ENCODE peak calls at places on chromosomes 3 and 15, in five cellular contexts. J is stimulated activated naive CD8-positive, alpha-beta T cell treated with anti-CD3 and anti-CD28 coated beads, Interleukin-15, amount 100 ng/mL, for 72 hours; P is fibroblast of the aortic adventitia; G is psoas muscle; U is NCI-H1092. O is an unnamed sample.

GRCh38 chr3:77328631-77329030 is 288.7 kb downstream of the ROBO2 start:
- DNase-seq in G (no peak), P (no peak), U (no peak), J (no peak), O (no peak)

GRCh38 chr15:40939909-40940801 is 11.0 kb downstream of the DLL4 start:
- DNase-seq in G (peak; percentile 66), P (no peak), U (no peak), J (no peak), O (no peak)

GRCh38 chr3:9409981-9410849 is 12.8 kb downstream of the SETD5 start:
- DNase-seq in U (no peak), J (no peak), P (no peak), G (no peak), O (no peak)

GRCh38 chr3:28103871-28104270 is 137.5 kb upstream of the CMC1 start:
- DNase-seq in J (no peak), U (no peak), G (no peak), P (no peak), O (no peak)

GRCh38 chr15:70127288-70127746 is 29.6 kb upstream of the TLE3 start:
- DNase-seq in J (no peak), U (no peak), G (no peak), P (no peak), O (no peak)

GRCh38 chr15:52789601-52790165 is 453 bp downstream of the ONECUT1 start:
- DNase-seq in P (peak; percentile 13), G (no peak), J (no peak), U (peak; percentile 43), O (no peak)

GRCh38 chr15:76108021-76108723 is 48.4 kb downstream of the TMEM266 start:
- DNase-seq in J (no peak), P (no peak), U (no peak), G (peak; percentile 79), O (no peak)

GRCh38 chr15:98861188-98861587 is 146.4 kb downstream of the PGPEP1L start:
- DNase-seq in U (no peak), G (no peak), J (no peak), P (no peak), O (no peak)

GRCh38 chr3:148975277-148975676 is 16.1 kb upstream of the GYG1 start:
- DNase-seq in J (no peak), P (peak; percentile 49), U (no peak), G (peak; percentile 86), O (no peak)

GRCh38 chr3:49279376-49279775 is 2.3 kb upstream of the C3orf62 start:
- DNase-seq in G (no peak), U (no peak), P (peak; percentile 67), J (no peak), O (no peak)

GRCh38 chr3:59935025-59935424 is 885.2 kb upstream of the CFAP20DC start:
- DNase-seq in U (no peak), P (no peak), J (peak; percentile 9), G (no peak), O (no peak)

GRCh38 chr15:75578206-75578947 is 738 bp downstream of the PTPN9 start:
- DNase-seq in G (peak; percentile 57), U (no peak), P (no peak), J (peak; percentile 28), O (peak; percentile 42)

GRCh38 chr3:41681479-41681878 is 280.4 kb downstream of the ULK4 start:
- DNase-seq in J (no peak), U (no peak), G (no peak), P (peak; percentile 83), O (no peak)

GRCh38 chr3:14959358-14959943 is 12.1 kb downstream of the NR2C2 start:
- DNase-seq in U (no peak), G (no peak), J (no peak), P (no peak), O (no peak)

GRCh38 chr3:56826831-56827722 is 25.3 kb upstream of the ARHGEF3 start:
- DNase-seq in J (no peak), P (no peak), G (no peak), U (no peak), O (no peak)

GRCh38 chr3:138065939-138066338 is 49.5 kb downstream of the DZIP1L start:
- DNase-seq in U (no peak), J (no peak), P (no peak), G (no peak), O (no peak)

GRCh38 chr3:13608969-13609725 is 60.2 kb downstream of the FBLN2 start:
- DNase-seq in G (no peak), J (no peak), U (no peak), P (no peak), O (no peak)

GRCh38 chr3:105584351-105584790 is 217.7 kb downstream of the ALCAM start:
- DNase-seq in U (no peak), G (no peak), J (no peak), P (peak; percentile 16), O (no peak)

GRCh38 chr3:89171681-89172080 is 64.3 kb downstream of the EPHA3 start:
- DNase-seq in P (no peak), J (no peak), U (no peak), G (no peak), O (no peak)

GRCh38 chr15:88018865-88019626 is 237.5 kb downstream of the NTRK3 start:
- DNase-seq in U (no peak), G (no peak), J (no peak), P (peak; percentile 85), O (no peak)

GRCh38 chr15:58396181-58396580 is 35.6 kb upstream of the LIPC start:
- DNase-seq in G (no peak), U (no peak), P (peak; percentile 98), J (no peak), O (no peak)

GRCh38 chr3:133293397-133294107 is 106.3 kb upstream of the BFSP2 start:
- DNase-seq in P (no peak), J (no peak), G (no peak), U (peak; percentile 27), O (no peak)

GRCh38 chr15:28975766-28976179 is 90.0 kb downstream of the APBA2 start:
- DNase-seq in U (peak; percentile 35), J (peak; percentile 62), G (no peak), P (peak; percentile 25), O (peak; percentile 61)

GRCh38 chr3:176075046-176075445 is 1122.2 kb downstream of the TBL1XR1 start:
- DNase-seq in P (no peak), J (no peak), G (no peak), U (no peak), O (no peak)

GRCh38 chr3:70392227-70392626 is 79.8 kb upstream of the MDFIC2 start:
- DNase-seq in J (no peak), G (no peak), P (no peak), U (no peak), O (no peak)

GRCh38 chr3:78725703-78726246 is 1042.0 kb downstream of the ROBO1 start:
- DNase-seq in J (no peak), P (no peak), G (no peak), U (no peak), O (no peak)

GRCh38 chr15:31341501-31342195 is 15.0 kb downstream of the KLF13 start:
- DNase-seq in G (no peak), U (no peak), J (no peak), P (no peak), O (no peak)

GRCh38 chr3:185976977-185977678 is 39.3 kb upstream of the TRA2B start:
- DNase-seq in U (peak; percentile 44), G (peak; percentile 87), J (peak; percentile 76), P (peak; percentile 75), O (peak; percentile 84)

GRCh38 chr3:84175449-84175848 is 783.3 kb upstream of the CADM2 start:
- DNase-seq in J (no peak), U (no peak), P (no peak), G (no peak), O (no peak)

GRCh38 chr3:52402101-52402521 is 42.8 kb downstream of the SEMA3G start:
- DNase-seq in J (no peak), U (no peak), G (peak; percentile 44), P (no peak), O (no peak)

O was measured in activated CD4-positive, alpha-beta memory T cell treated with anti-CD3 and anti-CD28 coated beads, Interleukin-2, amount 10 ng/mL, durations not matched to agents 7 days and 5 days.